ENCODE peak calls at places on chromosomes 12 and 14, in six cellular contexts. R is H1, D is IMR-90, T is trophoblast cell, I is neuronal stem cell, M is H9. O is an unnamed sample.

GRCh38 chr12:12543959-12544358 is 18.7 kb downstream of the DUSP16 start:
- DNase-seq in R (no peak), D (no peak), T (no peak), I (no peak), M (no peak), O (no peak)

GRCh38 chr12:128111951-128112350 is 155.0 kb upstream of the TMEM132C start:
- DNase-seq in R (no peak), D (no peak), T (no peak), I (no peak), M (peak), O (no peak)

GRCh38 chr12:48165089-48166031 is 8.0 kb upstream of the ASB8 start:
- DNase-seq in R (no peak), D (peak), T (peak), I (peak), M (no peak), O (peak)

GRCh38 chr14:70130498-70130897 is 58.3 kb downstream of the SLC8A3 start:
- DNase-seq in R (no peak), D (no peak), T (no peak), I (no peak), M (no peak), O (no peak)

GRCh38 chr14:71336488-71337192 is 429.4 kb downstream of the PCNX1 start:
- DNase-seq in R (no peak), D (no peak), T (no peak), I (no peak), M (no peak), O (no peak)

GRCh38 chr14:69860221-69860620 is 19.0 kb upstream of the SMOC1 start:
- DNase-seq in R (peak), D (no peak), T (no peak), I (no peak), M (no peak), O (no peak)

GRCh38 chr12:39988574-39988973 is 117.3 kb downstream of the SLC2A13 start:
- DNase-seq in R (no peak), D (no peak), T (no peak), I (no peak), M (no peak), O (no peak)

GRCh38 chr12:128513831-128514230 is 246.9 kb downstream of the TMEM132C start:
- DNase-seq in R (no peak), D (no peak), T (no peak), I (no peak), M (no peak), O (no peak)

GRCh38 chr12:13241833-13242232 is 45.3 kb downstream of the EMP1 start:
- DNase-seq in R (no peak), D (peak), T (no peak), I (no peak), M (no peak), O (peak)

GRCh38 chr12:48986720-48987291 is 8.7 kb downstream of the WNT1 start:
- DNase-seq in R (no peak), D (no peak), T (no peak), I (peak), M (no peak), O (no peak)

GRCh38 chr12:84619053-84619452 is 293.5 kb downstream of the SLC6A15 start:
- DNase-seq in R (no peak), D (no peak), T (no peak), I (no peak), M (no peak), O (no peak)

GRCh38 chr12:132557291-132557968 is 53.0 kb downstream of the LRCOL1 start:
- DNase-seq in R (no peak), D (no peak), T (no peak), I (no peak), M (no peak), O (no peak)
- H3K14ac ChIP-seq in R (no peak), D (no peak), T (no peak), I (no peak), M (no peak), O (no peak)

GRCh38 chr12:76138656-76139055 is 54.2 kb upstream of the NAP1L1 start:
- DNase-seq in R (no peak), D (no peak), T (no peak), I (no peak), M (no peak), O (no peak)
- H3K23ac ChIP-seq in R (no peak), D (no peak), T (no peak), I (no peak), M (no peak), O (no peak)

DNA sequence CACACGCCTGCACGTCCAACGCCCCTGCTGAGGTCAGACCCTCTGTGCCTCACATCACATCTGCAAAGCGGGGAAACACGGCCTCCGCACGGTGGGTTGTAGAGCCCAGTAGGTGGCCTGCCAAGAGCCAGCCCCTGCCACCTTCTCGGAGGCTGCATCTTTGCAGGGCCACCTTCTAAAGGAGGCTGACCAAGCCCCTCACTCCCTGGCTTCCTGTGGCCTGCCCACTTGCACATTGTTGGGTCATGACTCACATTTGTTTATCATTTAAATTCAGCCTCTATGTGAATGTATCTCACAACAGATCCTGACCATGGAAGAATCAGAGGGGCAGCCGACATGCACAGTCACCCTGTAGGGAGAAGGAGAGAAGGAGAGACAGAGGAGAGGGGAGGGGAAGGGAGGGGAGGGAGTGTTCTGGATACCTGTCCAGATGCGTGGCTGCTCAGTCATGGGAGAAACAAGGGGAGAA is 319.5 kb upstream of the DIO3 start:
- DNase-seq in R (peak), D (no peak), T (peak), I (no peak), M (peak), O (no peak)
- H3K14ac ChIP-seq in R (no peak), D (no peak), T (no peak), I (no peak), M (no peak), O (no peak)

GRCh38 chr14:21142357-21142756 is 13.5 kb downstream of the OR5AU1 start:
- DNase-seq in R (no peak), D (no peak), T (no peak), I (no peak), M (no peak), O (no peak)

GRCh38 chr14:21149641-21150367 is 6.1 kb downstream of the OR5AU1 start:
- DNase-seq in R (no peak), D (no peak), T (no peak), I (no peak), M (no peak), O (no peak)

GRCh38 chr14:21145437-21145836 is 10.4 kb downstream of the OR5AU1 start:
- DNase-seq in R (no peak), D (no peak), T (no peak), I (no peak), M (no peak), O (no peak)
- H3K23ac ChIP-seq in R (no peak), D (no peak), T (no peak), I (no peak), M (no peak), O (no peak)

GRCh38 chr12:15541996-15542631 is 219.8 kb downstream of the PTPRO start:
- DNase-seq in R (no peak), D (no peak), T (no peak), I (no peak), M (no peak), O (no peak)

GRCh38 chr12:15543347-15543746 is 221.0 kb downstream of the PTPRO start:
- DNase-seq in R (no peak), D (no peak), T (no peak), I (no peak), M (no peak), O (no peak)

GRCh38 chr12:15540025-15540424 is 217.7 kb downstream of the PTPRO start:
- DNase-seq in R (no peak), D (peak), T (no peak), I (no peak), M (no peak), O (peak)

GRCh38 chr12:15538881-15539280 is 216.6 kb downstream of the PTPRO start:
- DNase-seq in R (no peak), D (no peak), T (no peak), I (no peak), M (no peak), O (no peak)

GRCh38 chr12:15540469-15540872 is 218.2 kb downstream of the PTPRO start:
- DNase-seq in R (no peak), D (peak), T (no peak), I (no peak), M (no peak), O (peak)
- H3K14ac ChIP-seq in R (no peak), D (peak), T (no peak), I (no peak), M (no peak), O (no peak)

O was measured in mesenchymal stem cell.